ENCODE peak calls at places on chromosomes 16 and 17, in six cellular contexts. G is CD8-positive, alpha-beta T cell; S is ovary; Q is upper lobe of right lung; F is brain microvascular endothelial cell; T is adrenal gland. B is an unnamed sample.
A peak's percentile ranks its signal among the peaks of the same experiment; 100 is the strongest.

GRCh38 chr16:11405331-11406176 is 60.3 kb downstream of the RMI2 start:
- DNase-seq in F (peak; percentile 22), G (no peak), T (peak; percentile 41), Q (no peak), S (no peak), B (no peak)

GRCh38 chr17:33640629-33641028 is 347.5 kb upstream of the ASIC2 start:
- DNase-seq in S (no peak), G (no peak), T (no peak), Q (no peak), F (no peak), B (no peak)

GRCh38 chr17:64262422-64263260 is at the start of gene TEX2:
- DNase-seq in Q (peak; percentile 86), G (peak; percentile 83), T (peak; percentile 70), S (peak; percentile 39), F (no peak), B (peak; percentile 66)

GRCh38 chr17:80252871-80253270 is 7.8 kb upstream of the RNF213 start:
- DNase-seq in T (peak; percentile 79), S (no peak), F (no peak), Q (peak; percentile 90), G (peak; percentile 89), B (peak; percentile 72)

GRCh38 chr16:17379121-17379571 is 91.6 kb downstream of the XYLT1 start:
- DNase-seq in T (peak; percentile 71), S (no peak), Q (no peak), G (no peak), F (no peak), B (no peak)

GRCh38 chr17:7107012-7107754 is 7.4 kb downstream of the ASGR2 start:
- DNase-seq in T (no peak), G (no peak), Q (no peak), F (no peak), S (no peak), B (no peak)

GRCh38 chr16:63461248-63461841 is 1425.1 kb upstream of the CDH8 start:
- DNase-seq in S (peak; percentile 18), F (peak; percentile 44), G (no peak), Q (no peak), T (peak; percentile 11), B (no peak)

GRCh38 chr16:67170948-67171649 is 761 bp downstream of the NOL3 start:
- DNase-seq in T (no peak), S (no peak), G (no peak), Q (no peak), F (no peak), B (no peak)

GRCh38 chr17:39699818-39700147 is at the start of gene ERBB2:
- DNase-seq in S (peak; percentile 74), G (no peak), Q (peak; percentile 86), F (peak; percentile 68), T (peak; percentile 30), B (no peak)

DNA sequence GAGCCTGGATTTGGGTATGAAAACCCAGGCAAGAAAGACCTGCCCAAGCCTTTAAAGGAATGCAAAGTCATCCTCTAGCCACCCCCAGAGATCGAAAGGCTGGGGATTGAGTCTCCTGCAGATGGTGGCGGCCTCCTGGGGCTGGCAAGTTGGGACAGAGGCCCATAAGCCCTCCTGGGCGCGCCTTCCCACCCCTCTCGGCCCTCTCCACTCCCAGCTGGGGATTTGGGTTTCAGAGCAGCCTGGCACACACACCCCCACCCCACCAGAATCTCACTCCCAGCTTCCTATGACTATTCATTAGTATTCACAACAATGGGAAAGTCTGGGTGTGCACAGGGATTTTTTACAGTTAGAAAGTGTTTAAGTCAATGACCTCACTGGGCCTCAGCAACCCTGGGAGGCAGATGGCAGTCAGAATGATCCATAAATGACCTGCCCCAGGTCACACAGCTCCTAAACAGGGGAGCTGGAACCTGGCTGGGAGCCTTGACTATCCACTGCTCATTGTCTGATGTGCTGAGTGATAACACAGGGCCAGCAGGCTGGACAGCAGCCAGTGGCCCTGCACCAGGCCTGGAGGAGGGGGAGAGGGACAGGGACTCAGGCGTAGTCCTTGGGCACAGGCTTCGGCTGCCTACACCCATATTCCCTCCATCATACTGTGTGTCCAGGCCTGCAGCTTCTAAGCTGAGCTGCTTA is 12.1 kb downstream of the NHERF1 start:
- DNase-seq in Q (no peak), G (peak; percentile 11), S (no peak), F (no peak), T (peak; percentile 90), B (no peak)
- H3K36me3 ChIP-seq in Q (no peaks in the 10 kb centered on the region), G (peaks cover 26% of the 10 kb centered on the region), S (no peaks in the 10 kb centered on the region), F (no peaks in the 10 kb centered on the region), T (no peaks in the 10 kb centered on the region), B (peaks cover 2% of the 10 kb centered on the region)

DNA sequence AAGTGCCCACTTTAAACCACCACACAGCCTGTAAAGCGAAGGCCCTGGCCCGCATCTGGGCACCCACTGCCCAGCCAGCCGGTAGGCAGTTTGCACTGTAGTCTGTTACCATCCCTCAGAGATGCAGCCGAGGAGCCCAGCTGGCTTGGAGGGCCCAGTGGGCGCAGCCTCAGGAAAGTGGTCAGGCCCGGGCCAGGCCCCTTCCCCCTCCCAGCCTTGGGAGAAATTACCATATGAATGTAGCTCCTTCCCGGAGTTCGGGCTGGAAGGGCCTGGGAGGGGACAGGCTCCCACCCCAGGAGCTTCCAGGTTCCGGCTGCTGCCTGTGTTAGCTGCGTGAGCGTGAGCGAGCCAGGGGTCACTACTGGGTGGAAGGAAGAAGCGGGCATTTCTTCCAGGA is 325.4 kb downstream of the SEC14L1 start:
- DNase-seq in T (no peak), G (no peak), F (no peak), Q (no peak), S (no peak), B (no peak)
- H3K4me3 ChIP-seq in T (no peak overlapping the region), G (peak overlapping the region; percentile 51), F (no peak overlapping the region), Q (no peak overlapping the region), S (no peak overlapping the region), B (peak overlapping the region; percentile 25)

GRCh38 chr16:85633888-85634287 is 20.8 kb downstream of the GSE1 start:
- DNase-seq in F (no peak), S (no peak), G (no peak), Q (no peak), T (no peak), B (no peak)

GRCh38 chr16:85633438-85633743 is 20.3 kb downstream of the GSE1 start:
- DNase-seq in Q (no peak), T (no peak), S (no peak), F (no peak), G (no peak), B (no peak)

GRCh38 chr16:85631802-85632393 is 18.8 kb downstream of the GSE1 start:
- DNase-seq in Q (no peak), G (no peak), F (no peak), T (no peak), S (no peak), B (no peak)

GRCh38 chr16:85631230-85631629 is 18.1 kb downstream of the GSE1 start:
- DNase-seq in T (no peak), S (no peak), G (no peak), F (no peak), Q (no peak), B (no peak)

DNA sequence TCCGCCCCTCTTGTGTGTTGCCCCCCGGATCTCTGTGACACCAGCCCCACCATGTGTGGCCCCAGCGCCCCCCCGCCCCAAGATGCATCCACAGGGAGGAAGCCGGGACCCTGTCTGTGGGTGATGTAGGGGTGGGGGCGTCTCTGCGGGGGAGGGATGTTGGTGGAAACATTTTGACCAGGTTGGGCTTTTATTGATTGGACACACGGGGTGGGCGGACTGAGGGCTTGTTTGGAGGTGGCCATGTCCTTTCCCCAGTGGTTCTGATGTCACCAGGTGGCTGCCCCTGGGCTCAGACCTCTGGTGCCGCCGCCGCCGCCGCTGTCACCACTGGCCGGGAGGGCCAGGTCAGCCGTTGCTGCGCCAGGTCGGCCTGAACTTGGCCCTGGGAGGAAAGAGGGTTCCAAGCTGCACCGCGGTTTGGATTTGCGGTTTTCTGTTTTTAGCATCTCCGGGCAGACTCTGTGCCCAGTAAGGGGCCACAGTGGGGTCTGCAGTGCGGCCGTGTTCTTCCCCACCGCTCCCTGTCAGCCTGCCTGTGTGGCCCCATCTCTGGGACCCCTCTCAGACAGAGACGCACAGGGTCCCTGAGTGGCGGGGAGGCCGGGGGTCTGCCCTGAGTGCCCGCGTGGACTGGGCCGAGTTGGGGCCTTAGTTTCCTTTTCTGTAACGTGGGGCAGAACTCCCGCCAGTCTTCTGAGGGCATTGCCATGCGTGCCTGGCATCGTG is 19.8 kb downstream of the GSE1 start:
- DNase-seq in G (no peak), S (no peak), F (no peak), T (no peak), Q (no peak), B (no peak)
- TF ChIP-seq CTCF in G (no peak), S (no peak), F (no peak), T (no peak), Q (no peak), B (no peak)

GRCh38 chr17:32357615-32358014 is 7.7 kb downstream of the ZNF207 start:
- DNase-seq in T (no peak), F (no peak), Q (no peak), S (no peak), G (no peak), B (no peak)

GRCh38 chr17:32361270-32361669 is 11.3 kb downstream of the ZNF207 start:
- DNase-seq in S (no peak), G (no peak), F (no peak), Q (no peak), T (no peak), B (no peak)

GRCh38 chr17:32355649-32356377 is 5.9 kb downstream of the ZNF207 start:
- DNase-seq in F (no peak), T (no peak), Q (no peak), G (no peak), S (no peak), B (no peak)

GRCh38 chr17:32356378-32356743 is 6.4 kb downstream of the ZNF207 start:
- DNase-seq in S (no peak), Q (no peak), G (no peak), F (no peak), T (no peak), B (no peak)

DNA sequence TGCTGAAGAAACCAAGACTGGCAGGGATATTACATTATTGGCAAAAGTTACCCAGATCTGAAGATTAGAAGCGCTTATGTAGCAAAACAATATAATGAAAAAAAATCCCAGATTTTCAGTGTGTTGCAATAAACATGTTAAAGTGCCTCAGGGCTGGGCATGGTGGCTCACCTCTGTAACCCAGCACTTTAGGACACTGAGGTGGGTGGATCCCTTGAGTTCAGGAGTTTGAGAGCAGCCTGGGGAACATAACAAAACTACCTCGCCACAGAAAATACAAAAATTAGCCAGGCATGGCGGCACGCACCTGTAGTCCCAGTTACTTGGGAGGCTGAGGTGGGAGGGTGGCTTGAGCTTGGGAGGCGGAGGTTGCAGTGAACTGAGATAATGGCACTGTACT is 6.8 kb downstream of the ZNF207 start:
- DNase-seq in S (no peak), G (no peak), Q (no peak), F (no peak), T (no peak), B (no peak)
- H3K36me3 ChIP-seq in S (no peaks in the 10 kb centered on the region), G (peaks cover 64% of the 10 kb centered on the region), Q (peaks cover 87% of the 10 kb centered on the region), F (peaks cover 72% of the 10 kb centered on the region), T (no peaks in the 10 kb centered on the region), B (peaks cover 33% of the 10 kb centered on the region)

DNA sequence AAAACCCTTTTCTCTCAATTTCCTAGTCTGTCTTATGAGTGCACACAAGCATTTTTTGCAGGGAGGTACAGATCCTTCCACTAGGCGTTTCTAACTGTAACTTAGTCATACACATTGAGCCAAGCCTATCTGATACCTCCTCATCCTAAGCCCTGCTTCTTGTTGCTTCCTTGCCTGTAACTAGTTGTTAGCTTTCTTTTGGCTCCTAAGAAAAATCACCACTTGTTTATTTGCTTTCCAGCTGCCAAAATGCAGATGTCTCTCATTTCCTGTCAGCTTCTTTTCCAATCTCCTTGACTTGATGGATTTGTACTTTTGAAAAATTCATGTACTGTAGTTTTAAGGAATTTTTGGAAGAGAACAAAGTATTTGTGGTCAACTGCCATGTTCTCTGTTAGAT is 73.7 kb downstream of the TNRC6C start:
- DNase-seq in F (peak; percentile 22), G (no peak), T (no peak), Q (no peak), S (no peak), B (no peak)
- H3K4me3 ChIP-seq in F (no peak overlapping the region), G (no peak overlapping the region), T (no peak overlapping the region), Q (no peak overlapping the region), S (no peak overlapping the region), B (no peak overlapping the region)